ENCODE peak calls at places on chromosomes 5 and 9, in nine cellular contexts. E is neural progenitor cell, H is fibroblast of lung, N is IMR-90, P is endothelial cell of umbilical vein, I is astrocyte, J is DND-41, A is MM.1S, O is mammary epithelial cell. S is an unnamed sample.

GRCh38 chr5:160380041-160380440 is 9.6 kb upstream of the C1QTNF2 start:
- DNase-seq in E (no peak), H (no peak), N (no peak), P (no peak), I (no peak), J (no peak), A (no peak), O (no peak), S (no peak)

GRCh38 chr9:92142329-92142728 is 27.1 kb upstream of the SPTLC1 start:
- DNase-seq in E (no peak), H (no peak), N (no peak), P (no peak), I (no peak), J (no peak), A (no peak), O (no peak), S (no peak)

GRCh38 chr9:38355115-38355514 is 37.4 kb upstream of the ALDH1B1 start:
- DNase-seq in E (no peak), H (no peak), N (no peak), P (no peak), I (no peak), J (no peak), A (no peak), O (no peak), S (no peak)

GRCh38 chr9:119509291-119509905 is 140.2 kb upstream of the BRINP1 start:
- DNase-seq in E (no peak), H (no peak), N (no peak), P (no peak), I (no peak), J (no peak), A (no peak), O (peak), S (no peak)

GRCh38 chr9:136368190-136368589 is 4.6 kb upstream of the DNLZ start:
- DNase-seq in E (no peak), H (no peak), N (no peak), P (no peak), I (no peak), J (no peak), A (no peak), O (no peak), S (no peak)

GRCh38 chr5:177404641-177405134 is 4.2 kb upstream of the PFN3 start:
- DNase-seq in E (no peak), H (no peak), N (no peak), P (no peak), I (no peak), J (no peak), A (no peak), O (no peak), S (no peak)

GRCh38 chr5:98940586-98940985 is 11.8 kb upstream of the CHD1 start:
- DNase-seq in E (peak), H (peak), N (peak), P (peak), I (peak), J (no peak), A (no peak), O (no peak), S (no peak)

GRCh38 chr9:136722969-136723356 is 10.6 kb downstream of the DIPK1B start:
- DNase-seq in E (no peak), H (no peak), N (no peak), P (peak), I (no peak), J (peak), A (no peak), O (no peak), S (no peak)

GRCh38 chr9:130283514-130284248 is 18.1 kb downstream of the HMCN2 start:
- DNase-seq in E (no peak), H (no peak), N (no peak), P (no peak), I (no peak), J (no peak), A (no peak), O (no peak), S (no peak)

GRCh38 chr9:111661150-111661801 is at the start of gene GNG10:
- DNase-seq in E (peak), H (peak), N (peak), P (peak), I (peak), J (peak), A (peak), O (peak), S (peak)

GRCh38 chr5:125106881-125107280 is 360.4 kb upstream of the ZNF608 start:
- DNase-seq in E (no peak), H (no peak), N (no peak), P (peak), I (no peak), J (no peak), A (no peak), O (no peak), S (no peak)

GRCh38 chr9:34177906-34178697 is 741 bp upstream of the UBAP1 start:
- DNase-seq in E (no peak), H (no peak), N (no peak), P (no peak), I (no peak), J (no peak), A (no peak), O (no peak), S (no peak)

GRCh38 chr9:89356782-89357181 is 38.5 kb downstream of the SECISBP2 start:
- DNase-seq in E (no peak), H (no peak), N (no peak), P (no peak), I (no peak), J (no peak), A (no peak), O (no peak), S (no peak)

GRCh38 chr5:78538240-78538850 is 110.2 kb downstream of the LHFPL2 start:
- DNase-seq in E (no peak), H (no peak), N (no peak), P (no peak), I (no peak), J (no peak), A (peak), O (peak), S (no peak)

GRCh38 chr9:114072181-114073140 is 5.6 kb downstream of the AMBP start:
- DNase-seq in E (peak), H (peak), N (peak), P (no peak), I (peak), J (no peak), A (no peak), O (no peak), S (peak)

GRCh38 chr5:159340511-159340910 is 10.2 kb upstream of the IL12B start:
- DNase-seq in E (no peak), H (no peak), N (no peak), P (no peak), I (no peak), J (no peak), A (no peak), O (no peak), S (no peak)

GRCh38 chr5:83101514-83101913 is 24.2 kb downstream of the XRCC4 start:
- DNase-seq in E (no peak), H (peak), N (no peak), P (no peak), I (no peak), J (no peak), A (no peak), O (peak), S (no peak)

GRCh38 chr9:105053209-105053652 is 125.3 kb upstream of the ABCA1 start:
- DNase-seq in E (no peak), H (peak), N (peak), P (no peak), I (peak), J (no peak), A (no peak), O (peak), S (no peak)

GRCh38 chr5:173735691-173736090 is 119.2 kb upstream of the BOD1 start:
- DNase-seq in E (no peak), H (no peak), N (no peak), P (no peak), I (no peak), J (no peak), A (no peak), O (no peak), S (no peak)

GRCh38 chr5:181191526-181192336 is 13.3 kb downstream of the TRIM7 start:
- DNase-seq in E (peak), H (peak), N (peak), P (peak), I (peak), J (peak), A (peak), O (peak), S (peak)

GRCh38 chr5:79547429-79547822 is 33.5 kb upstream of the HOMER1 start:
- DNase-seq in E (no peak), H (no peak), N (no peak), P (no peak), I (no peak), J (no peak), A (peak), O (peak), S (no peak)

GRCh38 chr9:13410566-13411031 is 131.1 kb upstream of the MPDZ start:
- DNase-seq in E (no peak), H (peak), N (no peak), P (peak), I (peak), J (no peak), A (no peak), O (peak), S (no peak)

GRCh38 chr9:81174023-81174422 is 515.3 kb downstream of the TLE1 start:
- DNase-seq in E (no peak), H (no peak), N (no peak), P (no peak), I (no peak), J (no peak), A (no peak), O (no peak), S (no peak)

GRCh38 chr5:152107225-152107624 is 182.6 kb upstream of the GLRA1 start:
- DNase-seq in E (no peak), H (no peak), N (no peak), P (no peak), I (no peak), J (no peak), A (no peak), O (no peak), S (no peak)

GRCh38 chr9:117266855-117267497 is 147.9 kb downstream of the ASTN2 start:
- DNase-seq in E (no peak), H (no peak), N (no peak), P (no peak), I (no peak), J (no peak), A (no peak), O (no peak), S (no peak)

GRCh38 chr5:2169862-2170820 is 287.4 kb upstream of the IRX4 start:
- DNase-seq in E (no peak), H (no peak), N (no peak), P (no peak), I (no peak), J (no peak), A (no peak), O (no peak), S (no peak)

GRCh38 chr5:60295423-60295822 is 401.9 kb upstream of the PDE4D start:
- DNase-seq in E (peak), H (peak), N (peak), P (peak), I (peak), J (no peak), A (peak), O (peak), S (no peak)

GRCh38 chr5:98455660-98456059 is 317.8 kb upstream of the RGMB start:
- DNase-seq in E (no peak), H (peak), N (peak), P (no peak), I (peak), J (no peak), A (no peak), O (no peak), S (no peak)

GRCh38 chr9:91138760-91139159 is 223.0 kb downstream of the AUH start:
- DNase-seq in E (no peak), H (peak), N (peak), P (no peak), I (peak), J (no peak), A (no peak), O (peak), S (no peak)

GRCh38 chr5:145797336-145797735 is 37.8 kb downstream of the PRELID2 start:
- DNase-seq in E (no peak), H (peak), N (peak), P (peak), I (peak), J (no peak), A (peak), O (peak), S (no peak)

GRCh38 chr5:179486596-179487051 is 63.7 kb upstream of the RUFY1 start:
- DNase-seq in E (no peak), H (peak), N (peak), P (no peak), I (no peak), J (no peak), A (no peak), O (no peak), S (no peak)

GRCh38 chr5:85604378-85604777 is 1013.4 kb upstream of the COX7C start:
- DNase-seq in E (no peak), H (no peak), N (no peak), P (no peak), I (no peak), J (no peak), A (no peak), O (no peak), S (no peak)

GRCh38 chr9:36576866-36577265 is 4.2 kb downstream of the MELK start:
- DNase-seq in E (no peak), H (peak), N (peak), P (no peak), I (peak), J (no peak), A (no peak), O (no peak), S (no peak)

GRCh38 chr5:95918421-95919006 is 43.1 kb downstream of the ELL2 start:
- DNase-seq in E (peak), H (no peak), N (no peak), P (no peak), I (no peak), J (no peak), A (no peak), O (no peak), S (no peak)

GRCh38 chr5:10701567-10702039 is 59.4 kb downstream of the DAP start:
- DNase-seq in E (peak), H (peak), N (peak), P (peak), I (peak), J (peak), A (peak), O (no peak), S (peak)

GRCh38 chr9:81892440-81892839 is 35.8 kb upstream of the SPATA31D4 start:
- DNase-seq in E (no peak), H (no peak), N (no peak), P (no peak), I (no peak), J (no peak), A (no peak), O (no peak), S (peak)

GRCh38 chr9:134059661-134060395 is 8.0 kb downstream of the BRD3 start:
- DNase-seq in E (peak), H (no peak), N (no peak), P (no peak), I (no peak), J (no peak), A (peak), O (no peak), S (no peak)
- TF ChIP-seq CTCF in E (peak), H (no peak), N (no peak), P (peak), I (no peak), J (no peak), A (peak), O (no peak), S (no peak)

DNA sequence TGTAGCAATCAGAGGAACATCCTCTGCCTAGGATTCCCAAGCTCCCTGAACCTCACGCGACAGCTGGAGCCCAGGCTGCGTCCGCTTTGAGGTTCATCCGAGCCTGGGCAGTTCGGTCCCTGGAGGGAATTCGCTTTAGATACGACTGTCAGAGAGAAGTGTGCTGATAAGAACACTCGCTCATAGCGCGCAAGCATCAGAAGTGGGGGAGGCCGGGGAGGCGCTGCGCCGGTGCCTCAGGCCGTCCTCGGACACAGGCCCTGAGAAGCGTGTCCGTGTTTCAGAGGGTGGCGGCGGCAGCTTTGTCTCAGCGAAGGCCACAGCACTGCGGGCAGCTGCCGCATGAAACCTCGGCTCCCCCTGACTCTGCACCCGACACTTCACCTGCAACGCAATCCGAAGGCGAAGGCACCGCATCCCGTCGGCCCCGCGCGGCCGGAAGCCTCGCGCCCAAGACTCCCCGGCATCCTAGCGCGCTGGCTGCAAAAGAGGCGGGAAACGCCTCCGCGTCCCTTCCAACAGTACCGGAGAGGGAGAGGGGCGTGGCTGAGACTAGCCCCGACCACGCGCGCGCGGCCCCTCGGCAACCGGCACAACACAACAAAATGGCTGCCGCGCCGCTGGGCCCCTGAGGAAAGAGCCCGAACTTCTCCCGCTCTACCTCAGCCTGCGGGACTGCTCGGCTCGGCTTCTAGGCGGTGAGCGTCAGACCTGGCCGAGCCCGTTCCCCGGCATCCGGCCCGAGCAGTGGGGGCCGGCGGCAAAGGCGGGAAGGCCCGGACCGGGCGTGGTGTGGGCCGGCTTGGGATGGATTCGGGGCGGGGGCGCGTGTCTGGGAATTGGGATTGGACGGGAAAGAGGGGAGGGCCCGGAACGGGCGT is at the start of gene CNTRL:
- DNase-seq in E (peak), H (peak), N (peak), P (peak), I (peak), J (peak), A (peak), O (peak), S (peak)
- H3K9ac ChIP-seq in E (peak), H (peak), N (peak), P (peak), I (peak), J (peak), A (peak), O (peak), S (peak)

GRCh38 chr5:72107874-72108199 is 562 bp downstream of the MAP1B start:
- DNase-seq in E (peak), H (peak), N (no peak), P (peak), I (no peak), J (no peak), A (peak), O (peak), S (no peak)
- H3K27ac ChIP-seq in E (peak), H (peak), N (peak), P (peak), I (peak), J (no peak), A (peak), O (no peak), S (peak)

GRCh38 chr9:21812945-21813568 is 10.6 kb downstream of the MTAP start:
- DNase-seq in E (peak), H (peak), N (peak), P (peak), I (peak), J (peak), A (peak), O (peak), S (peak)
- TF ChIP-seq CTCF in E (peak), H (peak), N (peak), P (peak), I (peak), J (peak), A (peak), O (peak), S (peak)

GRCh38 chr9:5628530-5629311 is at the start of gene RIC1:
- DNase-seq in E (peak), H (peak), N (peak), P (peak), I (peak), J (peak), A (peak), O (peak), S (peak)

GRCh38 chr9:5624655-5625054 is 4.3 kb upstream of the RIC1 start:
- DNase-seq in E (no peak), H (no peak), N (no peak), P (no peak), I (no peak), J (no peak), A (no peak), O (no peak), S (no peak)

GRCh38 chr9:5628183-5628529 is 751 bp upstream of the RIC1 start:
- DNase-seq in E (no peak), H (no peak), N (no peak), P (no peak), I (no peak), J (no peak), A (peak), O (no peak), S (no peak)

GRCh38 chr9:5625916-5626315 is 3.0 kb upstream of the RIC1 start:
- DNase-seq in E (no peak), H (no peak), N (no peak), P (no peak), I (no peak), J (no peak), A (no peak), O (no peak), S (no peak)

GRCh38 chr9:5626727-5627634 is 1.9 kb upstream of the RIC1 start:
- DNase-seq in E (no peak), H (peak), N (peak), P (peak), I (peak), J (peak), A (peak), O (peak), S (peak)
- H3K9ac ChIP-seq in E (no peak), H (no peak), N (peak), P (peak), I (no peak), J (peak), A (peak), O (peak), S (peak)

GRCh38 chr5:84260140-84260539 is 124.5 kb downstream of the EDIL3 start:
- DNase-seq in E (no peak), H (no peak), N (no peak), P (no peak), I (no peak), J (no peak), A (peak), O (no peak), S (no peak)
- H3K27ac ChIP-seq in E (no peak), H (no peak), N (no peak), P (no peak), I (no peak), J (no peak), A (no peak), O (no peak), S (no peak)

GRCh38 chr9:124293712-124294504 is 36.2 kb downstream of the NEK6 start:
- DNase-seq in E (no peak), H (no peak), N (no peak), P (no peak), I (no peak), J (no peak), A (no peak), O (no peak), S (no peak)
- TF ChIP-seq CTCF in E (no peak), H (peak), N (no peak), P (no peak), I (no peak), J (no peak), A (no peak), O (no peak), S (no peak)

GRCh38 chr5:14685757-14686156 is 21.2 kb downstream of the OTULIN start:
- DNase-seq in E (peak), H (peak), N (peak), P (peak), I (peak), J (peak), A (peak), O (peak), S (peak)
- H3K9ac ChIP-seq in E (no peak), H (no peak), N (no peak), P (no peak), I (no peak), J (no peak), A (no peak), O (no peak), S (no peak)

DNA sequence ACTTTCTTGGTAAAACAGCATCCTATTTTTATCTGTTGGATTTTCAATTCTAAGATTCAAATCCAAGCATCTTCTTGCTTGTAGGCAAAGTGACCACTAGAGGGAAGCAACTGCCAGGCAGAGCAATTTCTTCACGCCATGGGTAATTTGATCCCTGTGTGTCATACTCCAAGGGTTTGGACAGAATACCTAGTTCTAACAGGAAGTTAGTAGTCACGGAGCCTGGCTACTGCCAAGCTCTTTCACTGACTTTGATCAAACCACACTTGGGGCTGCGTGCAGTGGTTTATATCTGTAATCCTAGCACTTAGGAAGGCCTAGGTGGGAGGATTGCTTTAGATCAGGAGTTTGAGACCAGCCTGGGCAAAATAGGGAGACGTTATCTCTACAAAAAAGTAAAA is 473.6 kb upstream of the TNC start:
- DNase-seq in E (peak), H (peak), N (peak), P (peak), I (peak), J (peak), A (peak), O (peak), S (peak)
- H3K27ac ChIP-seq in E (no peak), H (peak), N (peak), P (no peak), I (peak), J (no peak), A (no peak), O (peak), S (no peak)

S was measured in colonic mucosa.